ENCODE peak calls at places on chromosomes 13 and 19, in eight cellular contexts. H, L, B, E, J, W, N and U are unnamed samples.

GRCh38 chr13:33543631-33544030 is 258.1 kb upstream of the STARD13 start:
- DNase-seq in W (no peak), L (peak), E (no peak), J (no peak), H (peak), B (no peak), N (no peak), U (no peak)

GRCh38 chr13:33644607-33645543 is 173.1 kb upstream of the RFC3 start:
- DNase-seq in L (peak), E (no peak), B (no peak), J (no peak), N (no peak), H (no peak), W (no peak), U (no peak)

GRCh38 chr13:97109841-97110492 is 112.2 kb upstream of the MBNL2 start:
- DNase-seq in L (peak), B (peak), E (no peak), H (peak), W (peak), N (peak), J (peak), U (peak)

GRCh38 chr19:18772620-18773587 is 18.2 kb downstream of the COMP start:
- DNase-seq in H (peak), J (no peak), N (no peak), L (no peak), B (no peak), E (no peak), W (no peak), U (no peak)

GRCh38 chr19:36028313-36029041 is 4.2 kb downstream of the CLIP3 start:
- DNase-seq in E (no peak), N (no peak), H (no peak), W (no peak), J (no peak), B (no peak), L (no peak), U (no peak)

GRCh38 chr13:34044660-34045080 is 226.7 kb downstream of the RFC3 start:
- DNase-seq in B (no peak), L (no peak), W (peak), H (peak), E (peak), J (no peak), N (peak), U (no peak)

GRCh38 chr19:30877591-30878230 is 471.5 kb downstream of the TSHZ3 start:
- DNase-seq in H (no peak), E (no peak), B (no peak), J (no peak), W (no peak), N (no peak), L (peak), U (no peak)

GRCh38 chr13:65921933-65922332 is 1308.2 kb downstream of the PCDH9 start:
- DNase-seq in B (no peak), L (no peak), H (peak), N (peak), J (no peak), E (no peak), W (no peak), U (no peak)

GRCh38 chr19:38676023-38676877 is 28.8 kb downstream of the ACTN4 start:
- DNase-seq in B (no peak), N (peak), E (no peak), W (no peak), H (no peak), L (peak), J (no peak), U (no peak)

GRCh38 chr13:27177852-27178251 is 6.2 kb upstream of the USP12 start:
- DNase-seq in L (no peak), N (no peak), E (no peak), W (no peak), B (no peak), H (no peak), J (no peak), U (no peak)

GRCh38 chr13:40340368-40341085 is 325.9 kb downstream of the FOXO1 start:
- DNase-seq in B (no peak), N (no peak), E (no peak), L (no peak), H (peak), W (no peak), J (no peak), U (no peak)

GRCh38 chr13:33150662-33151061 is 134.4 kb downstream of the KL start:
- DNase-seq in N (no peak), J (no peak), L (no peak), W (no peak), E (no peak), B (no peak), H (no peak), U (no peak)

GRCh38 chr19:38715540-38715939 is 28.7 kb downstream of the CAPN12 start:
- DNase-seq in L (no peak), H (no peak), B (no peak), W (no peak), J (no peak), E (no peak), N (no peak), U (no peak)

GRCh38 chr19:35462476-35462953 is 14.5 kb downstream of the FFAR2 start:
- DNase-seq in W (no peak), N (no peak), L (peak), B (no peak), H (no peak), E (no peak), J (peak), U (no peak)

GRCh38 chr19:49056101-49056901 is 1.2 kb downstream of the CGB7 start:
- DNase-seq in L (peak), H (peak), B (no peak), W (no peak), J (peak), E (no peak), N (peak), U (peak)
- TF ChIP-seq CTCF in L (peak), H (peak), B (peak), W (peak), J (no peak), E (peak), N (peak), U (peak)

DNA sequence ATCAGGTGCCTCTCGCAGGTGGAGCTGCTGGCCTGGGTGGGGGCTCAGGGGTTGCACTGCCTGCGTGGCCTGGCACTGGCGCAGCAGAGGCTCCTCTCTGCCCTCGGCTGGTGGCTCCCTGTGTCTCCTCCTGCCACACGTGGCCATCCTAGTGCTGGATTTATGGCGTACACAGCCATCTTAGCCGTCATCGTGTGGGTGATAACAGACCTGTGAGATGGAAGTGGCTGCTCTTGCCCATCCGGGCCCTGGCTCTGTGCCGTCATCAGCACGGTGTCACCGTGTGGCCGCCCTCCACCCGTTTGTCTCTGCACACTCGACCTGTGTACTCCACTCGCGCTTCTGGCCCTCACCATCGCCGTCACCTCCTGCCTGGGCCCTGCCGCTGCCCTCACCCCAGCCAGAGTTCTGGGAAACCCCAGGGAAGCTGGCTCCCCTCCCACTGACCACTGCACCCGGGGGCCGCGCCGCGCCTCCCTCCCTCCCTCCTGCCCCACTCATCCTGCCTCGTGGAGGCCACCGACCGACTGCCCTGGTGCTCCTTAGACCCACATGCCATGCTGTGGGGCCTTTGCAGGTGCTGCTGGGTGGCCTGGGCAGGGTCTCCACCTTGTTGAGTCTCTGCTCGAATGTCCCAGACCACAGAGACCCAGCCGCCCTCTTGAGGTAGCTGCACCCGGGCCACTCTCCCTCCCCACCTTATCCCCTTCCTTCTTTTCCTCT is 29.5 kb downstream of the TMEM255B start:
- DNase-seq in N (no peak), E (no peak), W (no peak), L (no peak), H (no peak), J (no peak), B (no peak), U (no peak)
- TF ChIP-seq CTCF in N (no peak), E (no peak), W (no peak), L (no peak), H (no peak), J (no peak), B (no peak), U (no peak)

GRCh38 chr19:7196721-7197168 is 97.5 kb downstream of the INSR start:
- DNase-seq in L (no peak), N (no peak), B (no peak), H (no peak), J (no peak), W (no peak), E (no peak), U (no peak)

GRCh38 chr19:7200739-7201138 is 93.5 kb downstream of the INSR start:
- DNase-seq in B (no peak), J (no peak), H (peak), E (no peak), N (no peak), W (no peak), L (peak), U (no peak)

GRCh38 chr19:7199613-7200533 is 94.3 kb downstream of the INSR start:
- DNase-seq in J (no peak), B (no peak), W (no peak), L (peak), H (peak), E (no peak), N (no peak), U (no peak)

GRCh38 chr19:7197169-7197759 is 97.0 kb downstream of the INSR start:
- DNase-seq in L (peak), W (peak), N (peak), B (peak), H (peak), E (peak), J (peak), U (peak)

DNA sequence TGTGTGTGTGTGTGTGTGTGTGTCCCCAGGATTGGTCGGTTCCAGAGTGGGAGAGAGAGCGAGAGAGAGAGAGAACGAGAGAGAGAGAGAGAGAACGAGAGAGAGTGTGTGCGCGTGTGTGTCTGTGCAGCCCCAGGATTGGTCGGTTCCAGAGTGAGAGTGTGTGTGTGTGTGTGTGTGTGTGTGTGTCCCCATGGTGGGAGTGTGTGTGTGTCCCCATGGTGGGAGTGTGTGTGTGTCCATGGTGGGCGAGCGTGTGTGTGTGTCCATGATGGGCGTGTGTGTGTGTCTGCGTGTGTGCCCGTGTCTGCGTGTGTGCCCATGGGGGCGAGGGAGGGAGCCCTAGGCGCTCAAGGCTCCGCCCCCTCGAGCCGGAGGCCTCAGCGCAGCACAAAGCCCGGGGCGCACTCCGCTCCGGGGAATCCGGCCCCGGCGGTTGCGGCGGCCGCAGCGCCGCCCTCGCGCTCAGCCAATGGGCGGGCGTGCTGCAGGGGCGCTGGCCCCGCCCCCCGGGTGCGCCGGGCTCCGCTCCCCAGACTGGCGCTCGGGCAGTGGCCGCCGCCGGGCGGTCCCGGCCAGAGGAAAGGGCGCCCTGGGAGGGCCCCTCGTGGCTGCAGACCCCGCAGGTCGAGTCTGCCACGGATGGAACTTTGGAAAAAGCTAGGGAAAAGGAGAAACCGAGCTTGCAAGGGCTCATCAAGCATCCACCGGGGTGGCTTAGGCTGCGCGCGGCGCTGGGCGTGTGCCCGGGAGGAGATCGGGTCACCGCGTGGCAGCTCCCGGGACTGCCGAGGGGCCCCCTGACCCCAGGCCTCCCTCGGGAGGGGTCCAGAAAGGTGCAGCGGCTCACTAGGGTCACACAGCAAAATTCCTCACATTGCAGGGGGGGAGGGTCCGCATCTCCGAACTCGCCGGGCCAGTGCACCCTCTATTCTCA is 96.2 kb downstream of the INSR start:
- DNase-seq in B (peak), H (peak), E (peak), W (peak), N (peak), L (peak), J (peak), U (peak)
- TF ChIP-seq CTCF in B (no peak), H (no peak), E (no peak), W (peak), N (no peak), L (no peak), J (no peak), U (peak)

DNA sequence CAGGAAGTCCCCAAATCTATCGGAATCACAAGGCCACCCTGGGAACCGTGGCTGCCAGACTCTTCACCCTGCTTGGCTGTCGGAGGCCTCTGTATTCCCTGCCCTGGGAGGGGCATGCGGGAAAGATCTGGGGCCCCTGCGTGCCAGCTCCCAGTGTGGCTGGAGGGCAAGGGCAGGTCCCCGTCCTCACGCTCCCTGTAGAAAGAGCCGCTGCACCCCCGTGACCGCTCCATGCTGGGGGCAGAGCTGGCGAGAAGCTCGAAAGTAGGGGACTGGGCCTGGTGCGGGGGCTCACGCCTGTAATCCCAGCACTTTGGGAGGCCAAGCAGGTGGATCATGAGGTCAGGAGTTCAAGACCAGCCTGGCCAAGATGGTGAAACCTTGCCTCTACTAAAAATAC is 208.4 kb upstream of the SOX1 start:
- DNase-seq in L (no peak), W (no peak), E (no peak), B (no peak), J (no peak), H (no peak), N (no peak), U (no peak)
- TF ChIP-seq CTCF in L (no peak), W (no peak), E (no peak), B (no peak), J (no peak), H (no peak), N (no peak), U (no peak)

DNA sequence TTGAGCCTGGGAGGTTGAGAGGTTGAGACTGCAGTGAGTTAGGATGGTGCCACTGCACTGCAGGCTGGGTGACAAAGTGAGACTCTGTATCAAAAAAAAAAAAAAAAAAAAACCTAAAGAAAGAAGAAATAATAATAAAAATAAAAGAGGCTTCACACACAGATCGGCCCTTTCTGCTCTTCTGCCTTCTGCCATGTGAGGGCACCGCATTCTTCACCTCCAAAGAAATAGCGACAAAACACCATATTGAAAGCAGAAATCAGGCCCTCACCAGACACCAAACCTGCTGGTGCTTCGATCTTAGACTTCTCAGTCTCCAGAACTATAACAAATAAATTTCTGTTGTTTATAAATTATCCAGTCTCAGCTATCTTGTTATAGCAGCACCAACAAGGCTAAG is 3.0 kb downstream of the ZNF649 start:
- DNase-seq in B (no peak), N (no peak), E (no peak), H (no peak), L (no peak), W (no peak), J (no peak), U (no peak)
- TF ChIP-seq CTCF in B (no peak), N (no peak), E (no peak), H (no peak), L (no peak), W (no peak), J (no peak), U (no peak)

GRCh38 chr19:13825489-13826475 is 30.5 kb downstream of the ZSWIM4 start:
- DNase-seq in B (no peak), W (no peak), H (peak), E (no peak), L (peak), J (no peak), N (no peak), U (no peak)
- TF ChIP-seq CTCF in B (no peak), W (no peak), H (no peak), E (no peak), L (no peak), J (no peak), N (peak), U (no peak)